ENCODE peak calls at places on chromosomes 2 and 18, in six cellular contexts. P is AG10803, X is body of pancreas, R is left lung, J is IMR-90, W is sigmoid colon. Z is an unnamed sample.

GRCh38 chr2:177906041-177906718 is 166.4 kb downstream of the PDE11A start:
- DNase-seq in P (peak), X (peak), R (peak), J (peak), W (no peak), Z (no peak)

GRCh38 chr2:65420712-65421431 is 11.5 kb downstream of the SPRED2 start:
- DNase-seq in P (peak), X (no peak), R (no peak), J (peak), W (no peak), Z (no peak)

GRCh38 chr2:219285348-219285685 is 6.2 kb downstream of the DNAJB2 start:
- DNase-seq in P (no peak), X (no peak), R (no peak), J (no peak), W (no peak), Z (no peak)

GRCh38 chr2:15814946-15815345 is 125.4 kb upstream of the MYCN start:
- DNase-seq in P (no peak), X (no peak), R (no peak), J (no peak), W (no peak), Z (no peak)

GRCh38 chr2:159146930-159147666 is 139.4 kb downstream of the WDSUB1 start:
- DNase-seq in P (no peak), X (peak), R (peak), J (no peak), W (no peak), Z (no peak)

GRCh38 chr2:217127744-217128143 is 267.9 kb upstream of the TNP1 start:
- DNase-seq in P (peak), X (no peak), R (no peak), J (peak), W (no peak), Z (no peak)

GRCh38 chr2:41932241-41933034 is 115.4 kb upstream of the PKDCC start:
- DNase-seq in P (peak), X (peak), R (peak), J (peak), W (peak), Z (no peak)

GRCh38 chr2:178905266-178905665 is 98.0 kb upstream of the TTN start:
- DNase-seq in P (no peak), X (no peak), R (no peak), J (no peak), W (no peak), Z (no peak)

GRCh38 chr2:37168217-37168981 is 11.6 kb upstream of the EIF2AK2 start:
- DNase-seq in P (peak), X (peak), R (peak), J (peak), W (no peak), Z (no peak)

GRCh38 chr2:47243596-47244323 is 88.7 kb upstream of the STPG4 start:
- DNase-seq in P (no peak), X (no peak), R (no peak), J (no peak), W (peak), Z (no peak)

GRCh38 chr2:54597153-54597827 is 126.2 kb upstream of the EML6 start:
- DNase-seq in P (no peak), X (peak), R (no peak), J (peak), W (peak), Z (no peak)

GRCh38 chr2:182078988-182079602 is 93.4 kb downstream of the PPP1R1C start:
- DNase-seq in P (no peak), X (no peak), R (no peak), J (no peak), W (no peak), Z (no peak)

GRCh38 chr2:15814406-15814805 is 125.9 kb upstream of the MYCN start:
- DNase-seq in P (no peak), X (no peak), R (no peak), J (no peak), W (no peak), Z (no peak)

GRCh38 chr2:131055169-131056065 is 37.8 kb downstream of the FAM168B start:
- DNase-seq in P (peak), X (no peak), R (peak), J (peak), W (no peak), Z (peak)

GRCh38 chr2:145106293-145106692 is 586.4 kb upstream of the ZEB2 start:
- DNase-seq in P (no peak), X (no peak), R (no peak), J (no peak), W (no peak), Z (no peak)

GRCh38 chr2:69645026-69645425 is 1.5 kb upstream of the AAK1 start:
- DNase-seq in P (no peak), X (no peak), R (no peak), J (no peak), W (no peak), Z (no peak)

GRCh38 chr2:232838406-232838874 is 31.6 kb upstream of the SNORC start:
- DNase-seq in P (no peak), X (no peak), R (no peak), J (peak), W (no peak), Z (no peak)

GRCh38 chr2:148888003-148888501 is 13.0 kb downstream of the KIF5C start:
- DNase-seq in P (no peak), X (no peak), R (no peak), J (no peak), W (no peak), Z (no peak)

GRCh38 chr2:17583646-17584045 is 43.1 kb downstream of the VSNL1 start:
- DNase-seq in P (no peak), X (no peak), R (no peak), J (no peak), W (no peak), Z (no peak)

GRCh38 chr2:239354791-239355136 is 46.1 kb downstream of the HDAC4 start:
- DNase-seq in P (no peak), X (no peak), R (no peak), J (no peak), W (no peak), Z (no peak)

DNA sequence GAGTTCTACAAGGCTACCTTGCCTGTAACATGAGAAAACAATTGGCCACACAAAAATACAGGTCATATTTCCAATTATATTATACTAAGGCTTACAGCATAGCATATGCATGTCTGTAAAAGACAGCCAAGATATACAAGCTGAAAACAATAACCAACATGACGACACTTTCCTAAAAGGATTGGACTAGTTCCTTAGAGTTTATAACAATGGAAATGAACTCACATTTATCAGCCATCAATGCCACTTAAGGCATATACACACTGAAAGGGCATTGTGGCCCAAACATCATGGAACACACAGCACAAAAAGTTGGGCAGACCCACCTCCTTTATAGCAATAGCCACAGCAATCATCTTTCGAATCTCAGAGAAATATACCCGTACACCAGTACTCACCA is 52.0 kb downstream of the SLC40A1 start:
- DNase-seq in P (no peak), X (no peak), R (no peak), J (no peak), W (no peak), Z (no peak)
- TF ChIP-seq CTCF in P (no peak), X (no peak), R (no peak), J (no peak), W (no peak), Z (no peak)

GRCh38 chr2:58064136-58064535 is 17.5 kb downstream of the VRK2 start:
- DNase-seq in P (no peak), X (no peak), R (no peak), J (no peak), W (no peak), Z (no peak)
- H3K4me3 ChIP-seq in P (no peak), X (no peak), R (no peak), J (no peak), W (no peak), Z (no peak)

GRCh38 chr2:129748250-129748649 is 231.2 kb upstream of the RAB6C start:
- DNase-seq in P (no peak), X (no peak), R (no peak), J (no peak), W (no peak), Z (no peak)

GRCh38 chr2:129744649-129745048 is 234.8 kb upstream of the RAB6C start:
- DNase-seq in P (no peak), X (peak), R (no peak), J (no peak), W (no peak), Z (no peak)

GRCh38 chr2:129751409-129751808 is 228.1 kb upstream of the RAB6C start:
- DNase-seq in P (no peak), X (no peak), R (no peak), J (no peak), W (no peak), Z (no peak)

GRCh38 chr2:129747500-129748125 is 231.9 kb upstream of the RAB6C start:
- DNase-seq in P (no peak), X (no peak), R (no peak), J (no peak), W (no peak), Z (no peak)

DNA sequence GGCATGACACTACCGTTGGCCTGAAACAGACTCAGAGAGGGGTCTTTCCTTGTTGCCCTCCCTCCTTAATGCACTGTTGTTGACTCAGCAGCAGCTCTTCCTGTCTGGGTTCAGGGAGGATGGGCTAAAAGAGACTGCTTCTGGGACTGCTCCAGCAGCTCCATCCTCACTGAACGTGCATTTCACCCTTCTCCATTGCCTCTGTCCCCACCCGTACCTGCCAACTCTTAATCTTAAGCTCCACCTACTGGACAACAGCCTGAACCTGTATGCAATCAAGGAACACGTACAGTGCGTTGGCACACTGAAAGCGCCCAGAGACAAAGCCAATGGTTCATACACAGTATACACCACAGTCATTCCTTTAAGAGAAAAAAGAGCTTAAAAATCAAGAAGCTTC is 230.8 kb upstream of the RAB6C start:
- DNase-seq in P (no peak), X (peak), R (no peak), J (no peak), W (no peak), Z (no peak)
- TF ChIP-seq CTCF in P (no peak), X (peak), R (no peak), J (no peak), W (no peak), Z (no peak)

GRCh38 chr2:28395334-28396061 is 2.8 kb downstream of the FOSL2 start:
- DNase-seq in P (peak), X (peak), R (peak), J (peak), W (peak), Z (no peak)

GRCh38 chr2:28394997-28395333 is 2.3 kb downstream of the FOSL2 start:
- DNase-seq in P (no peak), X (no peak), R (no peak), J (no peak), W (no peak), Z (no peak)

GRCh38 chr2:28393115-28393836 is 618 bp downstream of the FOSL2 start:
- DNase-seq in P (peak), X (peak), R (peak), J (peak), W (peak), Z (no peak)

GRCh38 chr2:28392297-28393114 is at the start of gene FOSL2:
- DNase-seq in P (peak), X (peak), R (peak), J (peak), W (peak), Z (peak)

GRCh38 chr2:28394331-28394877 is 1.7 kb downstream of the FOSL2 start:
- DNase-seq in P (peak), X (peak), R (no peak), J (peak), W (peak), Z (no peak)
- H3K4me3 ChIP-seq in P (peak), X (peak), R (peak), J (peak), W (peak), Z (peak)

GRCh38 chr18:61929881-61930640 is 37.3 kb upstream of the RNF152 start:
- DNase-seq in P (no peak), X (no peak), R (no peak), J (no peak), W (no peak), Z (no peak)
- TF ChIP-seq CTCF in P (no peak), X (no peak), R (no peak), J (no peak), W (no peak), Z (no peak)

DNA sequence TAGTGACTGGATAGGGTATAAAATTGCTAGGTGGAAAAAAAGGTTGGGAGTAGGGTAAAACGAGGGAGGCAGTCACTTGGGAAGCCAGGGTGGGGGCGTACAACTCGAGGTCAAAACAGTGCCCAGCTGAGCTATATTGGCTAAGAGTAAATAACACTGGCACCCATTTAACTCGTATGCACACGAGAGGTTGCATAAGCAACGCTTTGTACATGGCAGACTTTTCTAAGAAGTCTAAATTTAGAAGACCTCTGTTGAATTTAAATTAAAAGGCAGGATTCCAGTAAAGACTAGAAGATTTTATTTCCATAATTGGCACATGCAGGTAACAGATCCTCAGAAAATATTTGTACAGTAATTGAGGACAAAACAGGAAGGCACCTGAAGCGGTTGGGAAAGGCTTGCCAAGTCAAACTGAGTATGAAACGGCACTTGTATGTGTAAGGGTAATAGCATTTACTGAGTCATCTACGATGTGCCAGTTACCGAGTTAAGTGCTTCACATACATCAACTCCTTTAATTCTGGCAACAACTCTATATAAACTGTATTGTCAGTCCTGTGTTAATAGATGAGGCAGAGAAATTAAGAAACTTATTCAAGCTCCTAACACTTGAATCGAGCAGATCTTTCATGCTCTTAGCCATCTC is 1.4 kb upstream of the MALT1 start:
- DNase-seq in P (peak), X (no peak), R (no peak), J (peak), W (no peak), Z (no peak)
- H3K4me3 ChIP-seq in P (no peak), X (no peak), R (no peak), J (no peak), W (no peak), Z (no peak)

GRCh38 chr2:237743561-237744269 is 54.9 kb upstream of the RBM44 start:
- DNase-seq in P (peak), X (no peak), R (no peak), J (peak), W (no peak), Z (no peak)

GRCh38 chr2:237745250-237745613 is 53.3 kb upstream of the RBM44 start:
- DNase-seq in P (no peak), X (no peak), R (no peak), J (no peak), W (no peak), Z (no peak)

GRCh38 chr2:237744613-237745249 is 53.8 kb upstream of the RBM44 start:
- DNase-seq in P (peak), X (peak), R (peak), J (peak), W (peak), Z (no peak)

GRCh38 chr2:237743024-237743423 is 55.6 kb upstream of the RBM44 start:
- DNase-seq in P (no peak), X (no peak), R (no peak), J (no peak), W (no peak), Z (no peak)

DNA sequence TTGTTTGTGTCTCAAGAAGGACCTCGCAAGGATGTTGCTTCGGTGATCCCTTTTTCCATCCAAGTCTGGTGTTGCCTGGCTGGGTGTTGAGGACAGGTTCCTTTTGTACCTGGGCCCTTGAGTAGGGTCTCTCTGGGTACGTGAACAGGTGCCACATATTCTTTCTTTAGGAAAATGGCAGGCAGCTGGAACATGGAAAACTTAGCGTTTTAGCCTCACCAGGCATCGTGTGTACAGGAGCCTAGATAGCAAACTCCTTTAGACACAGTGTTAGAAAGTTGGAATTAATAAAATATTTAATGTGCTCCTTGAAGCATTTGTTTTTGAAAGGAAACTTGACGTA is 54.3 kb upstream of the RBM44 start:
- DNase-seq in P (no peak), X (no peak), R (no peak), J (no peak), W (no peak), Z (no peak)
- TF ChIP-seq CTCF in P (no peak), X (no peak), R (no peak), J (no peak), W (no peak), Z (no peak)

GRCh38 chr2:58708565-58708964 is 467.4 kb upstream of the FANCL start:
- DNase-seq in P (no peak), X (no peak), R (no peak), J (no peak), W (no peak), Z (no peak)
- H3K4me3 ChIP-seq in P (no peak), X (no peak), R (no peak), J (no peak), W (no peak), Z (no peak)

Z was measured in AG09309.